ENCODE peak calls at places on chromosome 15, in five cellular contexts. K is upper lobe of right lung, E is dorsolateral prefrontal cortex, O is Peyer's patch, V is A549. B is an unnamed sample.

GRCh38 chr15:101156509-101157159 is 95.2 kb downstream of the CHSY1 start:
- DNase-seq in O (peak), V (no peak), K (no peak), E (no peak), B (no peak)

GRCh38 chr15:71080166-71080565 is 35.1 kb upstream of the THSD4 start:
- DNase-seq in O (no peak), V (no peak), E (no peak), K (no peak), B (no peak)

GRCh38 chr15:100159436-100159835 is 182.3 kb downstream of the ADAMTS17 start:
- DNase-seq in K (no peak), O (no peak), V (no peak), E (no peak), B (no peak)

GRCh38 chr15:84034831-84035753 is 200.5 kb upstream of the GOLGA6L4 start:
- DNase-seq in O (no peak), K (no peak), V (no peak), E (no peak), B (peak)

GRCh38 chr15:85354432-85354831 is 26.0 kb upstream of the AKAP13 start:
- DNase-seq in K (no peak), V (no peak), O (no peak), E (no peak), B (no peak)

GRCh38 chr15:60555814-60556213 is 76.9 kb upstream of the ICE2 start:
- DNase-seq in E (no peak), K (no peak), V (no peak), O (no peak), B (no peak)

GRCh38 chr15:31304736-31305365 is 21.8 kb upstream of the KLF13 start:
- DNase-seq in E (no peak), K (peak), V (no peak), O (no peak), B (no peak)

GRCh38 chr15:99154271-99154670 is 49.4 kb downstream of the SYNM start:
- DNase-seq in E (no peak), O (no peak), K (no peak), V (no peak), B (no peak)

GRCh38 chr15:88646951-88647350 is 8.1 kb downstream of the ISG20 start:
- DNase-seq in K (no peak), O (peak), V (no peak), E (peak), B (no peak)

GRCh38 chr15:60740787-60741354 is 261.9 kb upstream of the ICE2 start:
- DNase-seq in V (no peak), O (no peak), K (no peak), E (no peak), B (no peak)

GRCh38 chr15:85879334-85880163 is 84.8 kb upstream of the KLHL25 start:
- DNase-seq in V (no peak), O (no peak), K (no peak), E (no peak), B (no peak)

GRCh38 chr15:25683911-25684310 is 179.2 kb downstream of the ATP10A start:
- DNase-seq in E (no peak), O (no peak), K (no peak), V (no peak), B (no peak)
- TF ChIP-seq CTCF in E (no peak), O (no peak), K (no peak), V (no peak), B (no peak)

GRCh38 chr15:91967935-91968605 is 114.6 kb downstream of the SLCO3A1 start:
- DNase-seq in V (no peak), O (no peak), K (no peak), E (no peak), B (no peak)

GRCh38 chr15:91970142-91970541 is 116.6 kb downstream of the SLCO3A1 start:
- DNase-seq in E (peak), K (no peak), O (no peak), V (no peak), B (no peak)

GRCh38 chr15:91966181-91966552 is 112.7 kb downstream of the SLCO3A1 start:
- DNase-seq in E (no peak), K (no peak), V (no peak), O (no peak), B (no peak)

GRCh38 chr15:91965501-91966180 is 112.1 kb downstream of the SLCO3A1 start:
- DNase-seq in E (no peak), K (no peak), V (peak), O (no peak), B (no peak)

GRCh38 chr15:91968610-91969009 is 115.1 kb downstream of the SLCO3A1 start:
- DNase-seq in E (no peak), V (no peak), O (no peak), K (no peak), B (no peak)
- TF ChIP-seq CTCF in E (no peak), V (no peak), O (no peak), K (peak), B (peak)

GRCh38 chr15:32956006-32956405 is 238.2 kb downstream of the GREM1 start:
- DNase-seq in K (no peak), V (peak), O (no peak), E (no peak), B (peak)
- TF ChIP-seq CTCF in K (peak), V (peak), O (peak), E (peak), B (no peak)

GRCh38 chr15:52822475-52822874 is 32.3 kb upstream of the ONECUT1 start:
- DNase-seq in K (peak), O (no peak), E (no peak), V (no peak), B (no peak)
- TF ChIP-seq CTCF in K (no peak), O (no peak), E (no peak), V (no peak), B (no peak)

GRCh38 chr15:77497108-77497737 is 76.5 kb downstream of the HMG20A start:
- DNase-seq in V (no peak), K (peak), E (peak), O (no peak), B (no peak)
- TF ChIP-seq CTCF in V (peak), K (peak), E (no peak), O (no peak), B (peak)

DNA sequence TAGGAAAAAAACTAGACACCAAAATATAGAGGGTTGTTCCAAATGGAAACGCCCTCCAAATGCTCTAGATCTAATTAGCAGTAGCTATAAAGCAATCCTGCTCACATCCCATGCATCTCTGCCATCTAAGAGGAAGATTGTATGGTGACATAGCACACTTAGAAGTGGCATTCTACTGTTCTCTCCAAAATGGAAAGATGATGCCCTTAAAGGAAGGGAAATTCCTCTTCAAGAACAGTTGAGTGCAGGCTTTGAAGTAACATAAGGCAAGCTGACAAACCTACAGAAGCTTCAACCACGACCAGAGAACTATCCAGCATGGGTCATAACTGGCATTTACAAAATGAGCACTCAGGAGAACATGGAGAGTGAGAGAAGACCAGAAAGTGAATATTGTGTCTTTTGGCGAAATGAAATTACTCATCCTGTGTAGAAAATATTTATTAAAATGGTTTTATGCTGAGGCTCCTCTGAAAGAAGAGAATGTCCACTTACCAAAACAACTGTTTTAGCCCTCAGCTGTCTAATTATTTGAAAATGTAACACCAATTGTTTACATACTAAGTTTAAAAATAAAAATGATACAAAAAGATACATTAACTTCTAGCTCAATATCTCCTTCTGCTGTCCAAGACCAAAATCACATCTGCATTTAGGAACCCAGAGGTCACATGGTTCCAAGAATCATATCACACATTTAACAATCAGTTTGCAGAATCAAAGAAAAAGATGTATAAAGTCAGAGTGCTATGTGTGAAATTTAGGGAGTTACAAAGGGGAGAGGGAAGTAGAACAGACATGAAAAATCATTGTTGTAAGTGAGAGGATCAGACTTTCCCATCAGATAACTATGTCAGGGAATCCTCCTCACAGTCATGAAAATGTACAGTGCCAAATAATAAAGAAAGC is 216.9 kb downstream of the ATP8B4 start:
- DNase-seq in V (no peak), K (no peak), O (no peak), E (no peak), B (no peak)
- TF ChIP-seq CTCF in V (peak), K (peak), O (no peak), E (peak), B (no peak)

DNA sequence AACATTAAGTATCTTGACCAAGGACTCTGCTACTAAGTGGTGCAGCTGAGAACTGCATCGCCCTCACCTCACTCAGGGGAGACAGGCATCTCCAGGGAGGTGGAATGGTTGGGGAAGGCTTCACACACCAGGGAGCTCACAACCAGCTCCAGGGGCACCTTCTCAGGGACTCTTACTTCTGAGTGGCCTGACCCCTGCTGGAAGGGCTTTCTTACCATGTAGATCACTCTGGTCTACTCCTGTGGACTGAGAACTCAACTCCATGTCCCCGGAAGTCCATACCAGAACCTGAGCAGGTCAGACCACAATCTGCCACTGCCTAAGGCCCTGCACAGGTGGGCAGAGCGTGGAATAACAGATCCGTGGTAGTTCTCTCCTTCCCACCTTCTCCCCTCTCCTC is 140.5 kb downstream of the TLE3 start:
- DNase-seq in V (no peak), K (no peak), O (no peak), E (no peak), B (no peak)
- TF ChIP-seq CTCF in V (no peak), K (no peak), O (no peak), E (no peak), B (no peak)

GRCh38 chr15:25741253-25741575 is 121.9 kb downstream of the ATP10A start:
- DNase-seq in O (no peak), K (no peak), E (no peak), V (no peak), B (no peak)

GRCh38 chr15:25740438-25741252 is 122.5 kb downstream of the ATP10A start:
- DNase-seq in V (no peak), O (no peak), K (no peak), E (no peak), B (no peak)

GRCh38 chr15:25738171-25738792 is 124.8 kb downstream of the ATP10A start:
- DNase-seq in K (no peak), E (no peak), O (no peak), V (no peak), B (no peak)

GRCh38 chr15:25742008-25742407 is 121.1 kb downstream of the ATP10A start:
- DNase-seq in V (no peak), O (no peak), E (no peak), K (no peak), B (no peak)

DNA sequence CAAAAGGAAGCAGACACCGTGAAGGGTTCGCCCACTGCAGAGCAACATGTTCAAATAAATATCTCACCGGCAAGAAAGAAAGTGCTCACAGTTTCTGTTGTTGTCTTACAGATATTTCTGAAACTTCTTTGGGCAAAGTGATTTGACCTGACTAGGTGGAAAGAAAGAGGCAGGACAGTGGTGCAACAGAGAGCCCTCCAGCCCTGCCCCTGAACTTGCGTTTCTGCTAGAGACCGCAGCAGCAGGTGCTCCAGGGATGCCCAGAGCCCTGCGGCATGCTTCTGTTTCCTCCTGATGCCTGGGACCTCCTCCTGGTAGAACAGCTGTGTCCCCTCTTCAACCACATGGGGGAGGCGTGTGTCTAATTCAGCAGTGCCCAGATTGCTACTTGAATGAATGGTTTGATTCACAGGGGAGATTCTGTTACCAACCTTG is 123.4 kb downstream of the ATP10A start:
- DNase-seq in K (no peak), V (peak), O (peak), E (no peak), B (peak)
- TF ChIP-seq CTCF in K (peak), V (peak), O (no peak), E (no peak), B (no peak)

B was measured in endothelial cell.